ENCODE peak calls at places on chromosomes 7 and 10, in four cellular contexts. N is brain microvascular endothelial cell, U is tibial nerve, M is IMR-90. X is an unnamed sample.

GRCh38 chr7:38057829-38058228 is 120.2 kb upstream of the STARD3NL start:
- DNase-seq in U (no peak), M (no peak), N (no peak), X (no peak)

GRCh38 chr10:129123428-129123827 is 343.6 kb upstream of the MGMT start:
- DNase-seq in M (no peak), U (no peak), N (no peak), X (no peak)

GRCh38 chr10:45000138-45000763 is 472 bp upstream of the ZNF22 start:
- DNase-seq in M (peak; percentile 9), N (peak; percentile 73), U (peak; percentile 86), X (no peak)

GRCh38 chr10:124745678-124746077 is 1.5 kb upstream of the FAM53B start:
- DNase-seq in U (peak; percentile 45), N (peak; percentile 35), M (peak; percentile 72), X (peak; percentile 92)

GRCh38 chr7:90857595-90857994 is 261.5 kb downstream of the CDK14 start:
- DNase-seq in M (no peak), U (no peak), N (no peak), X (no peak)

GRCh38 chr7:146654048-146654447 is 537.4 kb downstream of the CNTNAP2 start:
- DNase-seq in N (peak; percentile 5), U (no peak), M (no peak), X (no peak)

GRCh38 chr10:47365561-47365960 is 17.4 kb downstream of the RBP3 start:
- DNase-seq in M (no peak), U (no peak), N (no peak), X (no peak)

GRCh38 chr10:21257919-21258318 is 267.6 kb downstream of the SKIDA1 start:
- DNase-seq in M (peak; percentile 25), N (peak; percentile 57), U (no peak), X (peak; percentile 10)

GRCh38 chr10:79488303-79488702 is 24.0 kb upstream of the EIF5AL1 start:
- DNase-seq in N (peak; percentile 92), M (peak; percentile 92), U (peak; percentile 77), X (peak; percentile 83)

GRCh38 chr7:157625973-157626790 is 289.4 kb downstream of the DNAJB6 start:
- DNase-seq in N (no peak), U (no peak), M (no peak), X (no peak)

GRCh38 chr7:16098585-16099179 is 322.7 kb downstream of the CRPPA start:
- DNase-seq in N (no peak), M (peak; percentile 16), U (peak; percentile 23), X (peak; percentile 43)

GRCh38 chr10:89367529-89367928 is 10.3 kb upstream of the IFIT1B start:
- DNase-seq in U (no peak), M (no peak), N (no peak), X (no peak)

GRCh38 chr10:96369890-96370574 is 11.2 kb upstream of the OPALIN start:
- DNase-seq in M (no peak), U (no peak), N (no peak), X (peak; percentile 11)

GRCh38 chr7:129859188-129859587 is 93.6 kb downstream of the UBE2H start:
- DNase-seq in N (peak; percentile 26), U (peak; percentile 27), M (peak; percentile 15), X (no peak)

GRCh38 chr10:76185476-76186255 is 754.2 kb downstream of the LRMDA start:
- DNase-seq in M (no peak), U (no peak), N (no peak), X (no peak)

GRCh38 chr7:103710247-103710646 is 264.2 kb upstream of the SLC26A5 start:
- DNase-seq in U (no peak), M (peak; percentile 71), N (peak; percentile 33), X (peak; percentile 34)

GRCh38 chr10:22702348-22702747 is 12.0 kb downstream of the PIP4K2A start:
- DNase-seq in U (no peak), M (peak; percentile 86), N (no peak), X (no peak)

GRCh38 chr7:155810607-155811559 is 1.4 kb downstream of the SHH start:
- DNase-seq in N (no peak), M (no peak), U (no peak), X (peak; percentile 10)
- H3K4me3 ChIP-seq in N (no peak overlapping the region), M (no peak overlapping the region), U (peak overlapping the region; percentile 39), X (no peak overlapping the region)

GRCh38 chr10:126902157-126902556 is 3.1 kb upstream of the DOCK1 start:
- DNase-seq in M (peak; percentile 69), U (no peak), N (peak; percentile 62), X (peak; percentile 94)
- TF ChIP-seq CTCF in M (peak; percentile 33), U (no peak), N (peak; percentile 55), X (peak; percentile 50)

DNA sequence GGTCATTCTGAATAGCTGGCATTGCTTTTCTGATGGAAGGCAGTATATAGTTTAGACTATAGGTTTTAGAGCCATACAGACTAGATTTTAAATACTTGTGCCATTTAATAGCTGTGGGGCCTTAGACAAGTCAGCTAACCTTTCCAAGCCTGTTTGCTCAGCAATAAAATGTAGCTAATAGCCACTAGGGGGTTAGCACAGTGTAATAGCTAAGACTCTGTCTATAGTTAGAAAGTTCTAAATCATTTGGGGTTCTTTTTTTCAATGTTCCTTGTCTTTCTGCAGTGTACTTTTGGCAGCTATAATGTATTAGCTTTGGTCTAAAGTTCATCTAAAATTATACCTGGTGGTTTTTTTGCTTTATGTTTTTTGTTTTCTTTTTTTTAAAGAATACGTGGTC is 7.5 kb upstream of the KIFBP start:
- DNase-seq in U (no peak), N (no peak), M (no peak), X (no peak)
- H3K36me3 ChIP-seq in U (peaks cover 90% of the 10 kb centered on the region), N (peaks cover 63% of the 10 kb centered on the region), M (peaks cover 25% of the 10 kb centered on the region), X (peaks cover 15% of the 10 kb centered on the region)

DNA sequence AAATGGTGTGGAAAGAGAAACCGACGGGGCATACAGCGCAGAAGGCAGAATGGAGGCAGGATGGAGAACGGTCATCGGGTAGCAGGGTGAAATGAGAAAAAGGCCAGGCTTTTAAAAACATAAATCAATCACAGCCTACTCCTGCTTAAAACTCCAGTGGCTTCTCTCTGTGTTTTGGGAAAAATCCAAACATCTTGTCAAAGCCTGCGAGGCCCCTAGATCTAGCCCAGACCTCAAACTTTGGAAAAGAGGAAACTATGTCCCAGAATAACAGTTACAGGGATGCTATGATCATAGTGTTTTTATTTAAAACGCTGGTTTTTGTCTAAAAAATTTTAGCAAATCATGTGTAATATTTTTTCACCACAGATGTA is 41.1 kb downstream of the PPP1R3C start:
- DNase-seq in N (no peak), M (no peak), U (no peak), X (no peak)
- H3K4me3 ChIP-seq in N (no peak overlapping the region), M (no peak overlapping the region), U (no peak overlapping the region), X (no peak overlapping the region)

X was measured in bronchial epithelial cell.